ENCODE peak calls at places on chromosomes 5 and 9, in four cellular contexts. One of them, this sample, is unnamed.

GRCh38 chr9:26264709-26265601 is 586.7 kb upstream of the TUSC1 start:
- DNase-seq in HT1080: peak; percentile 96
- DNase-seq in progenitor cell of endocrine pancreas: no peak
- DNase-seq in NCI-H1105 treated with DMSO at 0.1 percent for 48 hours: no peak
- DNase-seq in this sample: no peak

GRCh38 chr5:143194206-143194605 is 209.3 kb downstream of the NR3C1 start:
- DNase-seq in progenitor cell of endocrine pancreas: no peak
- DNase-seq in HT1080: no peak
- DNase-seq in NCI-H1105 treated with DMSO at 0.1 percent for 48 hours: no peak
- DNase-seq in this sample: no peak

GRCh38 chr5:151703227-151703626 is 16.5 kb upstream of the SPARC start:
- DNase-seq in progenitor cell of endocrine pancreas: no peak
- DNase-seq in NCI-H1105 treated with DMSO at 0.1 percent for 48 hours: peak; percentile 4
- DNase-seq in HT1080: no peak
- DNase-seq in this sample: no peak

GRCh38 chr5:157860898-157861894 is 2.3 kb upstream of the CLINT1 start:
- DNase-seq in NCI-H1105 treated with DMSO at 0.1 percent for 48 hours: no peak
- DNase-seq in progenitor cell of endocrine pancreas: no peak
- DNase-seq in HT1080: no peak
- DNase-seq in this sample: no peak

GRCh38 chr5:1901983-1902382 is 19.3 kb upstream of the IRX4 start:
- DNase-seq in progenitor cell of endocrine pancreas: no peak
- DNase-seq in HT1080: no peak
- DNase-seq in NCI-H1105 treated with DMSO at 0.1 percent for 48 hours: no peak
- DNase-seq in this sample: no peak

GRCh38 chr9:92151691-92152393 is 36.6 kb upstream of the SPTLC1 start:
- DNase-seq in HT1080: peak; percentile 83
- DNase-seq in progenitor cell of endocrine pancreas: no peak
- DNase-seq in NCI-H1105 treated with DMSO at 0.1 percent for 48 hours: peak; percentile 50
- DNase-seq in this sample: peak; percentile 62

GRCh38 chr5:79020861-79021561 is 35.9 kb upstream of the ARSB start:
- DNase-seq in NCI-H1105 treated with DMSO at 0.1 percent for 48 hours: peak; percentile 22
- DNase-seq in progenitor cell of endocrine pancreas: peak; percentile 29
- DNase-seq in HT1080: peak; percentile 55
- DNase-seq in this sample: peak; percentile 14

GRCh38 chr9:19271081-19271480 is 40.6 kb downstream of the DENND4C start:
- DNase-seq in HT1080: no peak
- DNase-seq in NCI-H1105 treated with DMSO at 0.1 percent for 48 hours: no peak
- DNase-seq in progenitor cell of endocrine pancreas: no peak
- DNase-seq in this sample: no peak

GRCh38 chr9:6126377-6126776 is 89.2 kb upstream of the IL33 start:
- DNase-seq in progenitor cell of endocrine pancreas: no peak
- DNase-seq in HT1080: no peak
- DNase-seq in NCI-H1105 treated with DMSO at 0.1 percent for 48 hours: no peak
- DNase-seq in this sample: no peak

GRCh38 chr9:129143031-129143441 is 31.8 kb downstream of the PTPA start:
- DNase-seq in NCI-H1105 treated with DMSO at 0.1 percent for 48 hours: peak; percentile 27
- DNase-seq in HT1080: peak; percentile 90
- DNase-seq in progenitor cell of endocrine pancreas: peak; percentile 63
- DNase-seq in this sample: peak; percentile 56

GRCh38 chr9:116288658-116289057 is 135.1 kb downstream of the PAPPA start:
- DNase-seq in HT1080: peak; percentile 98
- DNase-seq in progenitor cell of endocrine pancreas: no peak
- DNase-seq in NCI-H1105 treated with DMSO at 0.1 percent for 48 hours: no peak
- DNase-seq in this sample: no peak

GRCh38 chr5:23411200-23411599 is 96.2 kb upstream of the PRDM9 start:
- DNase-seq in progenitor cell of endocrine pancreas: no peak
- DNase-seq in NCI-H1105 treated with DMSO at 0.1 percent for 48 hours: peak; percentile 58
- DNase-seq in HT1080: no peak
- DNase-seq in this sample: no peak

GRCh38 chr9:76539180-76539579 is 80.2 kb downstream of the GCNT1 start:
- DNase-seq in NCI-H1105 treated with DMSO at 0.1 percent for 48 hours: no peak
- DNase-seq in HT1080: no peak
- DNase-seq in progenitor cell of endocrine pancreas: no peak
- DNase-seq in this sample: no peak

GRCh38 chr5:179158556-179158955 is 98.4 kb downstream of the ZNF354C start:
- DNase-seq in progenitor cell of endocrine pancreas: no peak
- DNase-seq in NCI-H1105 treated with DMSO at 0.1 percent for 48 hours: no peak
- DNase-seq in HT1080: no peak
- DNase-seq in this sample: no peak

GRCh38 chr9:96006961-96007360 is 131.5 kb downstream of the ERCC6L2 start:
- DNase-seq in progenitor cell of endocrine pancreas: no peak
- DNase-seq in HT1080: peak; percentile 21
- DNase-seq in NCI-H1105 treated with DMSO at 0.1 percent for 48 hours: no peak
- DNase-seq in this sample: no peak

GRCh38 chr9:133591985-133592384 is 17.2 kb downstream of the FAM163B start:
- DNase-seq in NCI-H1105 treated with DMSO at 0.1 percent for 48 hours: no peak
- DNase-seq in progenitor cell of endocrine pancreas: no peak
- DNase-seq in HT1080: no peak
- DNase-seq in this sample: no peak

GRCh38 chr5:160231789-160232342 is 2.6 kb downstream of the FABP6 start:
- DNase-seq in HT1080: no peak
- DNase-seq in NCI-H1105 treated with DMSO at 0.1 percent for 48 hours: no peak
- DNase-seq in progenitor cell of endocrine pancreas: no peak
- DNase-seq in this sample: no peak

GRCh38 chr5:157562111-157562581 is 13.4 kb downstream of the ADAM19 start:
- DNase-seq in NCI-H1105 treated with DMSO at 0.1 percent for 48 hours: no peak
- DNase-seq in HT1080: no peak
- DNase-seq in progenitor cell of endocrine pancreas: no peak
- DNase-seq in this sample: no peak

GRCh38 chr5:150322202-150322601 is 19.5 kb upstream of the ARSI start:
- DNase-seq in HT1080: peak; percentile 79
- DNase-seq in NCI-H1105 treated with DMSO at 0.1 percent for 48 hours: no peak
- DNase-seq in progenitor cell of endocrine pancreas: no peak
- DNase-seq in this sample: no peak

GRCh38 chr9:68895741-68896478 is 118.0 kb downstream of the PRKACG start:
- DNase-seq in progenitor cell of endocrine pancreas: no peak
- DNase-seq in HT1080: no peak
- DNase-seq in NCI-H1105 treated with DMSO at 0.1 percent for 48 hours: no peak
- DNase-seq in this sample: no peak

GRCh38 chr5:110727025-110727314 is 499 bp upstream of the TMEM232 start:
- DNase-seq in progenitor cell of endocrine pancreas: no peak
- DNase-seq in HT1080: no peak
- DNase-seq in NCI-H1105 treated with DMSO at 0.1 percent for 48 hours: peak; percentile 17
- DNase-seq in this sample: no peak

GRCh38 chr9:132412089-132412488 is 2.1 kb downstream of the CFAP77 start:
- DNase-seq in progenitor cell of endocrine pancreas: peak; percentile 19
- DNase-seq in HT1080: peak; percentile 39
- DNase-seq in NCI-H1105 treated with DMSO at 0.1 percent for 48 hours: peak; percentile 15
- DNase-seq in this sample: no peak

GRCh38 chr5:1118738-1119137 is 6.9 kb upstream of the SLC12A7 start:
- DNase-seq in HT1080: no peak
- DNase-seq in progenitor cell of endocrine pancreas: no peak
- DNase-seq in NCI-H1105 treated with DMSO at 0.1 percent for 48 hours: peak; percentile 24
- DNase-seq in this sample: peak; percentile 59

GRCh38 chr9:127999461-127999860 is 18.7 kb upstream of the EEIG1 start:
- DNase-seq in HT1080: no peak
- DNase-seq in progenitor cell of endocrine pancreas: no peak
- DNase-seq in NCI-H1105 treated with DMSO at 0.1 percent for 48 hours: no peak
- DNase-seq in this sample: no peak

GRCh38 chr5:10635257-10635860 is 71.5 kb downstream of the ANKRD33B start:
- DNase-seq in NCI-H1105 treated with DMSO at 0.1 percent for 48 hours: no peak
- DNase-seq in progenitor cell of endocrine pancreas: no peak
- DNase-seq in HT1080: peak; percentile 96
- DNase-seq in this sample: no peak

GRCh38 chr5:42889311-42889933 is 77.7 kb upstream of the SELENOP start:
- DNase-seq in progenitor cell of endocrine pancreas: peak; percentile 62
- DNase-seq in HT1080: peak; percentile 60
- DNase-seq in NCI-H1105 treated with DMSO at 0.1 percent for 48 hours: peak; percentile 65
- DNase-seq in this sample: peak; percentile 54

GRCh38 chr9:7879551-7880245 is 80.1 kb upstream of the DMAC1 start:
- DNase-seq in HT1080: peak; percentile 92
- DNase-seq in NCI-H1105 treated with DMSO at 0.1 percent for 48 hours: no peak
- DNase-seq in progenitor cell of endocrine pancreas: no peak
- DNase-seq in this sample: no peak

This sample was measured in COR-L47.